ENCODE peak calls at places on chromosomes 16 and 17, in eight cellular contexts. T, Q, M, R, S, E, Z and J are unnamed samples.

GRCh38 chr17:75638893-75639292 is 5.7 kb downstream of the SMIM5 start:
- DNase-seq in S (no peak), T (no peak), E (no peak), R (no peak), Z (no peak), Q (peak; percentile 20), M (no peak), J (no peak)

GRCh38 chr16:69438465-69438864 is 14.0 kb downstream of the CYB5B start:
- DNase-seq in S (no peak), Q (no peak), R (no peak), T (no peak), Z (no peak), M (no peak), E (no peak), J (no peak)

GRCh38 chr17:30950669-30951399 is 20.0 kb upstream of the RNF135 start:
- DNase-seq in S (no peak), Z (peak; percentile 87), Q (peak; percentile 56), R (peak; percentile 96), T (peak; percentile 91), E (no peak), M (peak; percentile 37), J (no peak)

GRCh38 chr16:29737713-29738112 is 8.1 kb downstream of the C16orf54 start:
- DNase-seq in S (no peak), M (no peak), Q (no peak), T (no peak), Z (no peak), R (peak; percentile 39), E (no peak), J (no peak)

GRCh38 chr17:70013911-70014310 is 61.1 kb upstream of the KCNJ16 start:
- DNase-seq in T (no peak), Q (no peak), S (no peak), Z (no peak), R (no peak), M (no peak), E (no peak), J (no peak)

GRCh38 chr16:11252482-11252931 is 3.5 kb downstream of the SOCS1 start:
- DNase-seq in S (no peak), T (no peak), E (no peak), M (no peak), Z (no peak), Q (no peak), R (no peak), J (no peak)

GRCh38 chr16:11004957-11005610 is 60.7 kb downstream of the CLEC16A start:
- DNase-seq in Z (no peak), M (no peak), R (no peak), S (no peak), E (no peak), T (no peak), Q (no peak), J (no peak)

GRCh38 chr16:83602797-83603735 is 204.7 kb upstream of the HSBP1 start:
- DNase-seq in Z (no peak), T (no peak), S (no peak), R (peak; percentile 6), M (no peak), Q (no peak), E (no peak), J (no peak)

GRCh38 chr17:3732171-3732570 is 8.5 kb downstream of the HASPIN start:
- DNase-seq in R (no peak), T (no peak), Z (peak; percentile 70), Q (no peak), E (no peak), S (no peak), M (no peak), J (no peak)

GRCh38 chr16:27769561-27770222 is 219.7 kb downstream of the KATNIP start:
- DNase-seq in Q (no peak), E (no peak), S (no peak), M (no peak), T (no peak), Z (no peak), R (no peak), J (no peak)

GRCh38 chr17:144936-145670 is 7.7 kb downstream of the SCGB1C2 start:
- DNase-seq in Z (peak; percentile 30), S (no peak), Q (no peak), E (no peak), T (no peak), M (peak; percentile 7), R (peak; percentile 12), J (no peak)

GRCh38 chr17:66431910-66432309 is 129.5 kb downstream of the PRKCA start:
- DNase-seq in E (no peak), Q (no peak), M (peak; percentile 50), S (no peak), R (no peak), Z (no peak), T (no peak), J (no peak)

GRCh38 chr16:84323626-84324025 is 28.9 kb downstream of the WFDC1 start:
- DNase-seq in S (no peak), Z (peak; percentile 27), R (no peak), Q (no peak), T (no peak), E (no peak), M (no peak), J (no peak)

GRCh38 chr17:60173304-60173807 is 23.6 kb downstream of the CA4 start:
- DNase-seq in T (no peak), S (no peak), R (no peak), E (no peak), Z (no peak), Q (no peak), M (no peak), J (no peak)

GRCh38 chr17:30969989-30970680 is 704 bp upstream of the RNF135 start:
- DNase-seq in Q (no peak), M (peak; percentile 23), S (peak; percentile 65), E (peak; percentile 54), R (peak; percentile 70), Z (no peak), T (peak; percentile 30), J (no peak)

GRCh38 chr17:54979657-54980056 is 11.1 kb downstream of the STXBP4 start:
- DNase-seq in E (no peak), M (no peak), S (no peak), R (no peak), T (no peak), Q (no peak), Z (no peak), J (no peak)

GRCh38 chr16:66344533-66345145 is 21.9 kb upstream of the CDH5 start:
- DNase-seq in T (peak; percentile 74), R (peak; percentile 45), Q (peak; percentile 55), S (no peak), Z (no peak), M (no peak), E (peak; percentile 73), J (no peak)

GRCh38 chr16:64269756-64270155 is 852.1 kb downstream of the CDH11 start:
- DNase-seq in S (no peak), E (no peak), R (no peak), T (no peak), Z (no peak), M (no peak), Q (no peak), J (no peak)

DNA sequence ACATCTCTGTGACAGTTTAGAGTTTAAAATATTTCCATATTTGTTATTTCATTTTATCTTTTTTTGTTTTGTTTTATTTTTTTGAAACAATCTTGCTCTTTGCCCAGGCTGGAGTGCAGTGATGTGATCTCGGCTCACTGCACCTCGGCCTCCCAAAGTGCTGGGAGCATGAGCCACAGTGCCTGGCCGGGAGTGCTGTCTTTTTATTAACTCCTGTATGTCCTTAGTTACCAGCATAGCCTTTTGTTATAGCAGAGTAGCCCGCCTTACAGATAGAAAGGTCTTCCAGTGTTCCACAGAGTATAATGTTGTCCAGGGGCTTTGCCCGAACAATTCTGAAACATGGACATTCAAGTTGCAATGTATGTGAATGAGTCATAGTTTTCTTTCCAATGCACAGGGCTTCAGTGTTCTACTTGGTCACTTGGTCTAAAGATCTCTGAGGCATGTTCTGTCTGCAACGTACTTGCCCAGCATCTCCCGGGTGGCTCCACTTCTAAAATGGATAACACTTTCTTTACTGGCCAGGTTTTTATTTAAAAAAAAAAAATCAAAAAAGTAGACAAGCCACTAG is 125.6 kb downstream of the KCNJ18 start:
- DNase-seq in Z (no peak), E (no peak), T (no peak), M (no peak), Q (no peak), S (no peak), R (no peak), J (no peak)
- H3K9me3 ChIP-seq in Z (no peaks in the 10 kb centered on the region), E (peaks cover 76% of the 10 kb centered on the region), T (peaks cover 21% of the 10 kb centered on the region), M (no peaks in the 10 kb centered on the region), Q (no peaks in the 10 kb centered on the region), S (peaks cover 3% of the 10 kb centered on the region), R (no peaks in the 10 kb centered on the region), J (no peaks in the 10 kb centered on the region)

GRCh38 chr16:48047273-48047672 is 108.5 kb downstream of the ABCC12 start:
- DNase-seq in M (no peak), Q (no peak), Z (no peak), R (no peak), E (no peak), S (no peak), T (no peak), J (no peak)

GRCh38 chr16:48044117-48044516 is 111.7 kb downstream of the ABCC12 start:
- DNase-seq in E (no peak), M (no peak), Q (no peak), S (no peak), Z (no peak), R (no peak), T (no peak), J (no peak)

GRCh38 chr16:48047755-48048154 is 108.0 kb downstream of the ABCC12 start:
- DNase-seq in T (no peak), R (no peak), S (no peak), M (no peak), Z (no peak), E (peak; percentile 20), Q (no peak), J (no peak)

GRCh38 chr16:48041861-48042435 is 113.8 kb downstream of the ABCC12 start:
- DNase-seq in E (peak; percentile 58), Z (no peak), R (no peak), Q (no peak), M (no peak), T (peak; percentile 19), S (no peak), J (no peak)
- TF ChIP-seq CTCF in E (peak; percentile 60), Z (no peak), R (no peak), Q (peak; percentile 4), M (no peak), T (peak; percentile 17), S (no peak), J (no peak)

DNA sequence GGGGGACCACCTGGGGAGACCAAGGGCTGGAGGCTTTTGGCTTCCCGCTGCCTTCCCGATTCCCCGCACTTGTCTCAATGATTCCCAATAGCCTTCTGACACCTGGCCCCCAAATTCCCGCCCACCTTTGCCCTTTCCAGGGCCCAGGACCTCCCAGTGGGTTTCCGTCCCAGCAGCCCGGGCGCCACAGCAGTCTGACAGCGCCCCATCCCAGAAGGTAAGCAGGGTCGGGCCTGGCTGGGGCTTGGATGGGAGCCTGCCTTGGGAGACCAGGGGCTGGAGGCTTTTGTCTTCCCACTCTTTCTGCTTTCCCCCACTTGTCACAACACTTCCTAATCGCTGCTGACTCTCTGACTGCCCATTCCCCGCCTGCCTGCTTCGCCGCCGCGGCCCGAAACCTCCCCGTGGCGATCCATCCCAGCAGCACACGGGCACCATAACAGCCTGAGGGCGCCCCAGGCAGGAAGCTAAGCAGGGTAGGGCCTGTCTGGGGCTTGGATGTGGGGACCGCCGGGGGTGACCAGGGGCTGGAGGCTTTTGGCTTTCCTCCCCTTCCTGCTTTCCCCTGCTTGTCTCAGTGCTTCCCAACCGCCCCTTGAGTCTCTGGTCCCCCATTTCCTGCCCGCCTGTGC is 2289.3 kb downstream of the TP53TG3F start:
- DNase-seq in Z (no peak), R (no peak), M (no peak), S (no peak), E (no peak), T (no peak), Q (no peak), J (no peak)
- H3K9me3 ChIP-seq in Z (no peaks in the 10 kb centered on the region), R (no peaks in the 10 kb centered on the region), M (no peaks in the 10 kb centered on the region), S (peaks cover 63% of the 10 kb centered on the region), E (peaks cover 3% of the 10 kb centered on the region), T (no peaks in the 10 kb centered on the region), Q (no peaks in the 10 kb centered on the region), J (no peaks in the 10 kb centered on the region)

GRCh38 chr16:19709381-19710136 is 8.5 kb downstream of the KNOP1 start:
- DNase-seq in Z (peak; percentile 53), S (no peak), E (no peak), R (no peak), M (no peak), T (no peak), Q (no peak), J (no peak)
- TF ChIP-seq CTCF in Z (no peak), S (no peak), E (no peak), R (no peak), M (no peak), T (no peak), Q (no peak), J (no peak)